ENCODE peak calls at places on chromosomes 2 and 18, in ten cellular contexts. Y is A673, S is A549, V is sigmoid colon, Q is LNCaP clone FGC, L is fibroblast of lung, J is neural progenitor cell, O is transverse colon, T is choroid plexus epithelial cell, C is GM23338. H is an unnamed sample.

GRCh38 chr2:239871481-239872435 is 153.4 kb downstream of the NDUFA10 start:
- DNase-seq in L (no peak), C (no peak), J (no peak), Y (no peak), Q (no peak), O (no peak), S (no peak), V (no peak), T (no peak), H (no peak)

GRCh38 chr2:41698787-41699422 is 348.9 kb upstream of the PKDCC start:
- DNase-seq in Y (peak), O (peak), V (peak), C (peak), J (peak), L (peak), S (no peak), Q (no peak), T (peak), H (no peak)

GRCh38 chr18:78875268-78875997 is 104.2 kb upstream of the SALL3 start:
- DNase-seq in L (no peak), V (no peak), T (peak), J (peak), C (peak), O (peak), S (no peak), Q (no peak), Y (peak), H (no peak)

GRCh38 chr2:187553908-187554703 is at the start of gene TFPI:
- DNase-seq in V (no peak), C (peak), J (peak), O (no peak), T (peak), Q (no peak), L (peak), Y (peak), S (no peak), H (peak)

GRCh38 chr18:53883771-53884170 is 340.7 kb downstream of the MBD2 start:
- DNase-seq in L (no peak), V (no peak), C (no peak), T (no peak), J (no peak), Q (no peak), Y (no peak), S (no peak), O (no peak), H (no peak)

GRCh38 chr2:235937092-235937491 is 231.1 kb downstream of the GBX2 start:
- DNase-seq in O (no peak), T (peak), J (peak), Q (no peak), Y (no peak), S (no peak), L (no peak), V (peak), C (no peak), H (no peak)

GRCh38 chr18:73987247-73987980 is 160.2 kb downstream of the FBXO15 start:
- DNase-seq in C (no peak), T (peak), L (no peak), V (no peak), S (no peak), Q (no peak), Y (no peak), J (no peak), O (no peak), H (no peak)

GRCh38 chr2:219722276-219722883 is 95.0 kb downstream of the SLC4A3 start:
- DNase-seq in J (no peak), L (peak), C (no peak), T (peak), S (no peak), O (no peak), V (no peak), Q (no peak), Y (no peak), H (no peak)

GRCh38 chr2:222753251-222753824 is 81.9 kb downstream of the MOGAT1 start:
- DNase-seq in S (no peak), T (peak), C (no peak), V (no peak), Y (no peak), O (no peak), J (peak), Q (peak), L (peak), H (peak)

GRCh38 chr2:28277466-28277865 is 115.2 kb upstream of the FOSL2 start:
- DNase-seq in V (no peak), Y (no peak), C (no peak), O (no peak), S (no peak), J (no peak), T (no peak), L (no peak), Q (no peak), H (no peak)

GRCh38 chr2:65554765-65555561 is 122.6 kb upstream of the SPRED2 start:
- DNase-seq in O (no peak), T (no peak), Q (no peak), S (no peak), L (no peak), C (no peak), Y (no peak), J (no peak), V (no peak), H (no peak)

GRCh38 chr2:129779783-129780182 is 199.7 kb upstream of the RAB6C start:
- DNase-seq in V (no peak), S (no peak), Q (no peak), T (no peak), L (no peak), C (no peak), Y (no peak), O (no peak), J (no peak), H (no peak)

DNA sequence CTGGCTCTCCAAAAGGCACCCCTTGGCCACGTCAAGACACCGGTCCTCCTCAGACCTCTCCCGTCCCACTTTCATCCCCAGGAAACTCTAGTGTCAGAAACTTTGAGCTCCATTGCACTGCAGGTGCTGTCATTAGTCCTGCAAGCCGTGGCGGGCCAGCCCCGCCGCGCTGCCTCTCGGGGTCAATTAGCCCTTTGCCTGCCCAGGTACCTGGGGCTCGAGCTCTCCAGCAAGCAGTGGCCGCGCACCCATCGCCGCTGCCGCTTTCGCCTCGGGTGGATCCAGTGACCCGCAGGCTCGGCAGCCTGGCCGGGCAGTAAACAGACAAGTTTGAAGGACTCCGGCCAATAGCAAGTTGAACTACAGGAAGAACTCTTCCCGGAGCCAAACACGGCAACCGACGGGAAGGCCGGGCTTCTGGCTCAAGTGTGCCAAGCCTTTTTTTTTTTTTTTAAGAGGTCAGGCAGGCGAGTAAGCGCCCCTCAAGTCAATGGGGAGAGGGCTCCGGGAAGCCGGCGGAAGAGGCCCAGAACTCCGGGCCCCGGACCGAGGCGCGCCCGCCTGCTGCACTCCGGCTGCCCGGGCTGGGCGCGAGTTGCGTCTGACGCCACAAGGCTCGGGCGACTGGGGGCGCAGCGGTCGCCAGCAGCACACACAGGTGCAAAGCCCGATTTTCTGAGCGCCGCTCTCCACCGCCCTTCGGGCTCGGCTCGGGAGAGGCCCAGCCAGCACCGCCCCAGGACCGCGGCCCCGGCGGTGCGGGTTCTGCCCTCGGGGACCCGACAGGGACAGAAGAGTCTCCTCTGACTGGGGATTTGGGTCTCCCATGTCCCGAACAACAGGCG is 1.1 kb downstream of the ERBB4 start:
- DNase-seq in C (peak), L (no peak), V (no peak), T (no peak), O (no peak), J (peak), Y (peak), Q (peak), S (no peak), H (no peak)
- H3K4me3 ChIP-seq in C (peak), L (peak), V (peak), T (peak), O (peak), J (peak), Y (peak), Q (peak), S (peak), H (peak)

GRCh38 chr2:107384426-107384825 is 442.3 kb upstream of the RGPD4 start:
- DNase-seq in L (no peak), J (no peak), O (no peak), C (no peak), S (no peak), Q (no peak), V (no peak), Y (no peak), T (no peak), H (no peak)
- TF ChIP-seq CTCF in L (no peak), J (no peak), O (no peak), C (no peak), S (no peak), Q (no peak), V (no peak), Y (no peak), T (no peak), H (no peak)

GRCh38 chr2:237978058-237978712 is 11.4 kb downstream of the UBE2F start:
- DNase-seq in V (peak), L (peak), O (no peak), S (no peak), T (peak), Y (no peak), Q (no peak), C (no peak), J (no peak), H (no peak)
- H3K4me3 ChIP-seq in V (no peak), L (no peak), O (no peak), S (no peak), T (no peak), Y (no peak), Q (no peak), C (no peak), J (no peak), H (no peak)

GRCh38 chr2:132416996-132417395 is 391 bp downstream of the GPR39 start:
- DNase-seq in J (no peak), Q (no peak), T (no peak), L (no peak), C (no peak), O (peak), Y (no peak), V (no peak), S (peak), H (no peak)
- TF ChIP-seq CTCF in J (no peak), Q (no peak), T (peak), L (no peak), C (peak), O (peak), Y (no peak), V (no peak), S (peak), H (peak)

DNA sequence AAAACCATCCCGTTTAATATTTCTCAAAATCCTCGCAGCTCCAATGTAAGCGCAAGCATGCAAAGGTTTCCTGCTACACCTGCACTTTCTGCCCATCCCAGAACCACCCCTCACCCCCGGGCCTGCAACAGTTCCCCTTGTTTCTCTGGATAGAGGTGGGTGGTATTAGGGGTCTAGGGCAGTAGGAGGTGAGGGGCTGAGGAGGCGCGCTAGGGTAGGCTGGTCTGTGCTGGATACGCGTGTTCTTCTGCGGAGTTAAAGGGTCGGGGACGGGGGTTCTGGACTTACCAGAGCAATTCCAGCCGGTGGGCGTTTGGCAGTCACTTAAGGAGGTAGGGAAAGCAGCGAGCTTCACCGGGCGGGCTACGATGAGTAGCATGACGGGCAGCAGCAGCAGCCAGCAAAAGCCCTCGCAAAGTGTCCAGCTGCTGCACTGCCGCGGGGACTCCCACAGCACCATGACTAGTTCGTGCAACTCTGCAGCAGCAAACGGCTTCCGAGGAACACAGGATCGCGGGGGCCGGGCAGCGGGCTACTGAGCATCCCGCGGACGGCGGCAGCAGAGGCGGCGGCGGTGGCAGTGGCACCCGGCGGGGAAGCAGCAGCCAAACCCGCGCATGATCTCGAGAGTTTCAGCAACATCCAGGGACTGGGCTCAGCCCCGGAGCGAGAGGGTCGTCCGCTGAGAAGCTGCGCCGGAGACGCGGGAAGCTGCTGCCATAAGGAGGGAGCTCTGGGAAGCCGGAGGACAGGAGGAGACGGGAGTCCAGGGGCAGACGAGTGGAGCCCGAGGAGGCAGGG is 468 bp downstream of the TMEFF2 start:
- DNase-seq in V (peak), Q (no peak), Y (no peak), S (peak), T (peak), C (peak), L (peak), O (no peak), J (no peak), H (no peak)
- H3K4me3 ChIP-seq in V (peak), Q (peak), Y (peak), S (peak), T (peak), C (peak), L (peak), O (no peak), J (peak), H (peak)

DNA sequence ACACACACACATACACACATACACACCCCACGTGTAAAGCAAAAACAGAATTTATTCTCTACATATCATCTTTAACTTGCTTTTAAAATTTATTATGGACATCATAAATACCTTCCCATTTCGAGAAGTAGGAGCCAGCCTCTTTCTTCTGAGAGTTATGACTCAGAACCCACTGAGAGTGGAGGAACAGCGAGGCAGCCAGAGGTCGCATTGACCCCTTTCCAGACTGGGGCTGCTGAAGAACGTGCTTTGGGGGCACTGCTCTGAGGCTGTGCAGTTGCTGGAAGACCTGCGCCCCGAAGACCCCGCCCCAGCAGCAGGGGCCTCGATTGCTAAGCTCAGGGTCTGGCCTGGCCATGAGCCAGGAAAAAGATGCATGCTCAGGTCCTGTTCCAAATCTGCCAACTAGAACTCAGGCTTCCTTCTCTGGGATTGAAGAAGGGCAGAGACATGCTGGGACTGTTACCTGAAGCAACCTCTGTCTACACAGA is 133.8 kb upstream of the TWIST2 start:
- DNase-seq in V (no peak), T (peak), C (no peak), Q (no peak), J (no peak), Y (no peak), S (no peak), L (no peak), O (no peak), H (no peak)
- TF ChIP-seq CTCF in V (no peak), T (no peak), C (no peak), Q (no peak), J (no peak), Y (no peak), S (no peak), L (no peak), O (no peak), H (no peak)